ENCODE peak calls at places on chromosomes 12 and 14, in seven cellular contexts. R, B, J, V, Q, X and Z are unnamed samples.

GRCh38 chr12:98399532-98399931 is 115.9 kb upstream of the TMPO start:
- DNase-seq in R (peak; percentile 34), B (peak; percentile 31), J (peak; percentile 58), V (peak; percentile 59), Q (peak; percentile 90), X (peak; percentile 27), Z (peak; percentile 39)

GRCh38 chr14:54366726-54367707 is 29.8 kb upstream of the CDKN3 start:
- DNase-seq in R (no peak), B (no peak), J (peak; percentile 4), V (peak; percentile 67), Q (peak; percentile 63), X (peak; percentile 9), Z (peak; percentile 32)

GRCh38 chr12:101696477-101697196 is 803 bp upstream of the CHPT1 start:
- DNase-seq in R (no peak), B (no peak), J (no peak), V (peak; percentile 80), Q (no peak), X (no peak), Z (no peak)

GRCh38 chr12:101172316-101172715 is 37.7 kb downstream of the SLC5A8 start:
- DNase-seq in R (no peak), B (no peak), J (no peak), V (peak; percentile 15), Q (no peak), X (no peak), Z (no peak)

GRCh38 chr12:55935742-55936151 is 4.8 kb downstream of the DGKA start:
- DNase-seq in R (no peak), B (no peak), J (no peak), V (no peak), Q (no peak), X (no peak), Z (peak; percentile 31)

GRCh38 chr12:107515446-107515958 is 170.1 kb upstream of the PWP1 start:
- DNase-seq in R (no peak), B (no peak), J (no peak), V (peak; percentile 54), Q (peak; percentile 95), X (no peak), Z (no peak)

GRCh38 chr12:126384029-126384564 is 1318.9 kb downstream of the AACS start:
- DNase-seq in R (no peak), B (no peak), J (no peak), V (no peak), Q (no peak), X (no peak), Z (no peak)

GRCh38 chr12:29731556-29731955 is 52.2 kb downstream of the TMTC1 start:
- DNase-seq in R (no peak), B (no peak), J (no peak), V (no peak), Q (no peak), X (no peak), Z (no peak)

GRCh38 chr14:86683525-86683924 is 1153.6 kb downstream of the FLRT2 start:
- DNase-seq in R (no peak), B (no peak), J (no peak), V (no peak), Q (no peak), X (no peak), Z (no peak)

GRCh38 chr12:7161811-7162210 is 27.7 kb upstream of the PEX5 start:
- DNase-seq in R (no peak), B (no peak), J (no peak), V (no peak), Q (no peak), X (no peak), Z (peak; percentile 8)

GRCh38 chr12:114406326-114407033 is 536 bp upstream of the TBX5 start:
- DNase-seq in R (no peak), B (no peak), J (no peak), V (no peak), Q (no peak), X (no peak), Z (no peak)

GRCh38 chr12:132218915-132219314 is 74.7 kb downstream of the NOC4L start:
- DNase-seq in R (no peak), B (peak; percentile 11), J (no peak), V (peak; percentile 80), Q (no peak), X (peak; percentile 47), Z (peak; percentile 60)

GRCh38 chr12:124940393-124941169 is 26.1 kb upstream of the UBC start:
- DNase-seq in R (peak; percentile 66), B (peak; percentile 74), J (peak; percentile 79), V (no peak), Q (peak; percentile 88), X (peak; percentile 72), Z (peak; percentile 83)

GRCh38 chr14:100065942-100066574 is 836 bp downstream of the EVL start:
- DNase-seq in R (no peak), B (peak; percentile 71), J (peak; percentile 80), V (no peak), Q (no peak), X (peak; percentile 81), Z (no peak)

GRCh38 chr14:28348797-28349196 is 417.8 kb upstream of the FOXG1 start:
- DNase-seq in R (no peak), B (no peak), J (no peak), V (no peak), Q (no peak), X (no peak), Z (no peak)

GRCh38 chr12:80925983-80926382 is 11.8 kb downstream of the LIN7A start:
- DNase-seq in R (no peak), B (no peak), J (no peak), V (no peak), Q (no peak), X (no peak), Z (no peak)

GRCh38 chr12:84789184-84789583 is 123.4 kb downstream of the SLC6A15 start:
- DNase-seq in R (no peak), B (no peak), J (no peak), V (no peak), Q (no peak), X (no peak), Z (no peak)

GRCh38 chr12:26678697-26679660 is 154.0 kb downstream of the ITPR2 start:
- DNase-seq in R (no peak), B (no peak), J (no peak), V (no peak), Q (no peak), X (no peak), Z (peak; percentile 22)

GRCh38 chr12:4800555-4800954 is 80.4 kb downstream of the GALNT8 start:
- DNase-seq in R (no peak), B (no peak), J (no peak), V (no peak), Q (no peak), X (no peak), Z (no peak)

GRCh38 chr14:68894802-68895201 is 84.3 kb downstream of the ACTN1 start:
- DNase-seq in R (no peak), B (no peak), J (no peak), V (no peak), Q (peak; percentile 68), X (no peak), Z (peak; percentile 76)

GRCh38 chr12:126483145-126484068 is 1418.2 kb downstream of the AACS start:
- DNase-seq in R (no peak), B (no peak), J (no peak), V (no peak), Q (no peak), X (no peak), Z (no peak)

GRCh38 chr12:56011509-56012090 is 9.2 kb upstream of the IKZF4 start:
- DNase-seq in R (no peak), B (no peak), J (no peak), V (no peak), Q (no peak), X (no peak), Z (no peak)

GRCh38 chr14:105136401-105137322 is 31.9 kb downstream of the JAG2 start:
- DNase-seq in R (no peak), B (no peak), J (no peak), V (no peak), Q (no peak), X (no peak), Z (no peak)

GRCh38 chr12:56087220-56087619 is 7.3 kb downstream of the ERBB3 start:
- DNase-seq in R (no peak), B (no peak), J (no peak), V (peak; percentile 14), Q (no peak), X (no peak), Z (no peak)

GRCh38 chr14:74913986-74914573 is 9.0 kb downstream of the RPS6KL1 start:
- DNase-seq in R (no peak), B (no peak), J (no peak), V (peak; percentile 41), Q (peak; percentile 62), X (no peak), Z (peak; percentile 87)

GRCh38 chr12:93943766-93944165 is 204.6 kb upstream of the PLXNC1 start:
- DNase-seq in R (no peak), B (no peak), J (no peak), V (no peak), Q (no peak), X (no peak), Z (peak; percentile 45)

GRCh38 chr14:101134851-101135486 is 231.4 kb upstream of the RTL1 start:
- DNase-seq in R (no peak), B (no peak), J (no peak), V (no peak), Q (no peak), X (no peak), Z (no peak)

GRCh38 chr12:30928356-30929264 is 2.1 kb downstream of the TSPAN11 start:
- DNase-seq in R (no peak), B (no peak), J (no peak), V (peak; percentile 60), Q (no peak), X (no peak), Z (no peak)

GRCh38 chr12:117092886-117093285 is 6.3 kb downstream of the TESC start:
- DNase-seq in R (no peak), B (no peak), J (no peak), V (no peak), Q (no peak), X (no peak), Z (no peak)